ENCODE peak calls at places on chromosomes 12 and 14, in four cellular contexts. One of them, this sample, is unnamed.
A peak's percentile ranks its signal among the peaks of the same experiment; 100 is the strongest.

GRCh38 chr14:35405304-35405996 is 901 bp upstream of the NFKBIA start:
- DNase-seq in A549: no peak
- DNase-seq in K562: no peak
- DNase-seq in HepG2: peak; percentile 57
- DNase-seq in this sample: no peak

GRCh38 chr12:68884251-68884650 is 48.7 kb downstream of the CPM start:
- DNase-seq in A549: no peak
- DNase-seq in K562: no peak
- DNase-seq in HepG2: no peak
- DNase-seq in this sample: no peak

GRCh38 chr12:131726-132465 is 65.3 kb downstream of the IQSEC3 start:
- DNase-seq in A549: no peak
- DNase-seq in K562: no peak
- DNase-seq in HepG2: no peak
- DNase-seq in this sample: no peak

GRCh38 chr12:124917135-124917840 is 2.8 kb upstream of the UBC start:
- DNase-seq in A549: peak; percentile 77
- DNase-seq in K562: peak; percentile 98
- DNase-seq in HepG2: peak; percentile 99
- DNase-seq in this sample: peak; percentile 100

GRCh38 chr14:37142835-37143499 is 29.4 kb downstream of the SLC25A21 start:
- DNase-seq in A549: no peak
- DNase-seq in K562: no peak
- DNase-seq in HepG2: peak; percentile 35
- DNase-seq in this sample: peak; percentile 51

GRCh38 chr14:51327376-51327775 is 87.3 kb downstream of the TMX1 start:
- DNase-seq in A549: no peak
- DNase-seq in K562: no peak
- DNase-seq in HepG2: no peak
- DNase-seq in this sample: peak; percentile 54

GRCh38 chr14:102487204-102487577 is 22.4 kb downstream of the ANKRD9 start:
- DNase-seq in A549: no peak
- DNase-seq in K562: no peak
- DNase-seq in HepG2: no peak
- DNase-seq in this sample: no peak

GRCh38 chr12:57086951-57087688 is 1.8 kb upstream of the NAB2 start:
- DNase-seq in A549: peak; percentile 80
- DNase-seq in K562: peak; percentile 95
- DNase-seq in HepG2: no peak
- DNase-seq in this sample: peak; percentile 76

GRCh38 chr14:50045039-50045711 is 71.2 kb downstream of the VCPKMT start:
- DNase-seq in A549: no peak
- DNase-seq in K562: peak; percentile 48
- DNase-seq in HepG2: peak; percentile 82
- DNase-seq in this sample: peak; percentile 69

GRCh38 chr12:124654666-124655316 is 87.4 kb upstream of the NCOR2 start:
- DNase-seq in A549: no peak
- DNase-seq in K562: no peak
- DNase-seq in HepG2: no peak
- DNase-seq in this sample: no peak

GRCh38 chr12:57127101-57127709 is 1.1 kb upstream of the LRP1 start:
- DNase-seq in A549: peak; percentile 70
- DNase-seq in K562: peak; percentile 88
- DNase-seq in HepG2: peak; percentile 84
- DNase-seq in this sample: no peak

GRCh38 chr12:26831959-26832816 is 806 bp downstream of the ITPR2 start:
- DNase-seq in A549: peak; percentile 68
- DNase-seq in K562: peak; percentile 79
- DNase-seq in HepG2: peak; percentile 63
- DNase-seq in this sample: peak; percentile 87

GRCh38 chr14:60183724-60184596 is 18.8 kb upstream of the DHRS7 start:
- DNase-seq in A549: peak; percentile 12
- DNase-seq in K562: peak; percentile 57
- DNase-seq in HepG2: peak; percentile 55
- DNase-seq in this sample: peak; percentile 74

GRCh38 chr14:25753130-25753529 is 703.2 kb upstream of the STXBP6 start:
- DNase-seq in A549: no peak
- DNase-seq in K562: no peak
- DNase-seq in HepG2: no peak
- DNase-seq in this sample: no peak

GRCh38 chr12:65464930-65465329 is 186.4 kb downstream of the MSRB3 start:
- DNase-seq in A549: no peak
- DNase-seq in K562: no peak
- DNase-seq in HepG2: no peak
- DNase-seq in this sample: peak; percentile 18

GRCh38 chr14:21987937-21988336 is 314.3 kb upstream of the OR4E1 start:
- DNase-seq in A549: peak; percentile 36
- DNase-seq in K562: peak; percentile 37
- DNase-seq in HepG2: peak; percentile 68
- DNase-seq in this sample: peak; percentile 39

GRCh38 chr14:44392984-44393383 is 114.1 kb downstream of the FSCB start:
- DNase-seq in A549: no peak
- DNase-seq in K562: no peak
- DNase-seq in HepG2: no peak
- DNase-seq in this sample: no peak

GRCh38 chr14:28902930-28903329 is 136.3 kb downstream of the FOXG1 start:
- DNase-seq in A549: no peak
- DNase-seq in K562: no peak
- DNase-seq in HepG2: no peak
- DNase-seq in this sample: no peak

GRCh38 chr14:89308232-89308959 is 108.6 kb downstream of the FOXN3 start:
- DNase-seq in A549: no peak
- DNase-seq in K562: no peak
- DNase-seq in HepG2: no peak
- DNase-seq in this sample: no peak

GRCh38 chr12:34400423-34400881 is 378.2 kb downstream of the ALG10 start:
- DNase-seq in A549: no peak
- DNase-seq in K562: no peak
- DNase-seq in HepG2: no peak
- DNase-seq in this sample: no peak

GRCh38 chr14:50846171-50846880 is 15.4 kb upstream of the NIN start:
- DNase-seq in A549: no peak
- DNase-seq in K562: no peak
- DNase-seq in HepG2: no peak
- DNase-seq in this sample: no peak

GRCh38 chr14:94458096-94458495 is 5.5 kb upstream of the SERPINA11 start:
- DNase-seq in A549: no peak
- DNase-seq in K562: no peak
- DNase-seq in HepG2: no peak
- DNase-seq in this sample: no peak

GRCh38 chr12:104635944-104636343 is 179.2 kb downstream of the CHST11 start:
- DNase-seq in A549: no peak
- DNase-seq in K562: no peak
- DNase-seq in HepG2: no peak
- DNase-seq in this sample: no peak

GRCh38 chr14:25696176-25696575 is 646.2 kb upstream of the STXBP6 start:
- DNase-seq in A549: no peak
- DNase-seq in K562: no peak
- DNase-seq in HepG2: no peak
- DNase-seq in this sample: no peak

GRCh38 chr14:94113490-94113889 is 3.0 kb downstream of the IFI27 start:
- DNase-seq in A549: no peak
- DNase-seq in K562: no peak
- DNase-seq in HepG2: no peak
- DNase-seq in this sample: peak; percentile 30

GRCh38 chr12:59113831-59114273 is 193.5 kb upstream of the LRIG3 start:
- DNase-seq in A549: peak; percentile 43
- DNase-seq in K562: peak; percentile 67
- DNase-seq in HepG2: peak; percentile 63
- DNase-seq in this sample: peak; percentile 92

GRCh38 chr12:62693291-62694040 is 226.8 kb downstream of the MON2 start:
- DNase-seq in A549: no peak
- DNase-seq in K562: no peak
- DNase-seq in HepG2: no peak
- DNase-seq in this sample: no peak

GRCh38 chr12:4320287-4320858 is 640 bp upstream of the TIGAR start:
- DNase-seq in A549: peak; percentile 25
- DNase-seq in K562: no peak
- DNase-seq in HepG2: no peak
- DNase-seq in this sample: no peak

GRCh38 chr12:28110329-28110728 is 79.9 kb upstream of the CCDC91 start:
- DNase-seq in A549: no peak
- DNase-seq in K562: peak; percentile 65
- DNase-seq in HepG2: no peak
- DNase-seq in this sample: no peak

GRCh38 chr12:131892711-131893604 is 1.5 kb upstream of the ULK1 start:
- DNase-seq in A549: peak; percentile 4
- DNase-seq in K562: no peak
- DNase-seq in HepG2: no peak
- DNase-seq in this sample: no peak

GRCh38 chr12:131894313-131894860 is at the start of gene ULK1:
- DNase-seq in A549: peak; percentile 96
- DNase-seq in K562: peak; percentile 92
- DNase-seq in HepG2: peak; percentile 70
- DNase-seq in this sample: peak; percentile 79

GRCh38 chr12:131895640-131896079 is 1.2 kb downstream of the ULK1 start:
- DNase-seq in A549: no peak
- DNase-seq in K562: peak; percentile 38
- DNase-seq in HepG2: no peak
- DNase-seq in this sample: peak; percentile 24

GRCh38 chr12:131894981-131895639 is 688 bp downstream of the ULK1 start:
- DNase-seq in A549: no peak
- DNase-seq in K562: no peak
- DNase-seq in HepG2: no peak
- DNase-seq in this sample: peak; percentile 8

GRCh38 chr12:131893605-131894312 is 663 bp upstream of the ULK1 start:
- DNase-seq in A549: no peak
- DNase-seq in K562: no peak
- DNase-seq in HepG2: no peak
- DNase-seq in this sample: no peak
- TF ChIP-seq JUN in A549: no peak
- TF ChIP-seq JUN in K562: no peak
- TF ChIP-seq JUN in HepG2: no peak
- TF ChIP-seq JUN in this sample: no peak

GRCh38 chr12:92961949-92962348 is 32.9 kb upstream of the EEA1 start:
- DNase-seq in A549: no peak
- DNase-seq in K562: no peak
- DNase-seq in HepG2: no peak
- DNase-seq in this sample: no peak
- TF ChIP-seq MYC in A549: no peak
- TF ChIP-seq MYC in K562: no peak
- TF ChIP-seq MYC in HepG2: no peak
- TF ChIP-seq MYC in this sample: no peak

DNA sequence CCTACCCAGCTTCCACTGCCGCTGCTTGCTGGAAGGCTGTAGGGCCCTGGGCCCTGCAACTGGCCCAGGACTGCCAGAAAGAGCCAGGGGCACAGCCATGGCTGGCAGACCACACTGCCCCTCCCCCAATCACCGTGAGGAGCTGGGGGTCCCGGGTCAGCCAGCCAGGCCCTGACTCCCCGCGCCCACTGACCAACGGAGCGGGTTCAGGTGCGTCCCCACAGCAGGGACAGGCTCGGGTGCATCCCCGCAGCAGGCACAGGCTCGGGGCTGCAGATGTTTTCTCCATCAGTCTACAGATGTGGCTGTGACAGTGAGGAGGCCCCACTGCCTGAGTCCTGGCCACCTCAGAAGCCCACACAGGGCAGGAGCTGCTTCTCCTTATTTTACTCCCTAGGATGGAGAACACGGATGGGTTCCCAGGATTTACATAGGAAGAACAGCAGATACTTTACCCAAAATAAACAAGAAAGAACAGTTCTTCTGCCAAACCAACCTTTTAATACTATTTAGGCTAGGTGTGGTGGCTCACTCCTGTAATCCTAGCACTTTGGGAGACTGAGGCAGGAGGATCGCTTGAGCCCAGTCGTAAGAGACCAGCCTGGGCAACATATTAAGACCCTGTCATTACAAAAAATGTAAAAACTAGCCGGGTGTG is 61.1 kb downstream of the TESC start:
- DNase-seq in A549: no peak
- DNase-seq in K562: no peak
- DNase-seq in HepG2: no peak
- DNase-seq in this sample: no peak
- TF ChIP-seq POLR2A in A549: no peak
- TF ChIP-seq POLR2A in K562: no peak
- TF ChIP-seq POLR2A in HepG2: no peak
- TF ChIP-seq POLR2A in this sample: no peak

DNA sequence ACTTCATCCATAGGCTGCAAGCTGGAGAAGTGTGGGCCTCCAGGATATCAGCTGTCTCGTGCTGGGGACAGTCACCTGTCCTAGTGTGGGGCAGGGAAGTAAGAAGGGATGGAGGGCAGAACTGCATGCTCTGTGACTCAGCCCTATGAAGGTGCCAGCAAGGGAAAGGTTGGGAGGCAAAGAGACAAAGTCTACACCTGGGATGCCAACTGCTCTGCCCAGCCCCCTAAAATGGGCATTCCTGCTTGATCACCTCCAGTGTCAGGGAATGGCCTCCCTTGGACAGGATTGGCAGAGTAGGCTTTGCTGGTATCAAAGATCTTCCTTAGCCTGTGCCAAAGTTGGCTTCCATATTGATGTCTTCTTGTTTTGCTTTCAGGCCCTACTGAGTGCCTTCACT is 335.0 kb downstream of the BCL11B start:
- DNase-seq in A549: no peak
- DNase-seq in K562: no peak
- DNase-seq in HepG2: no peak
- DNase-seq in this sample: no peak
- TF ChIP-seq JUN in A549: no peak
- TF ChIP-seq JUN in K562: no peak
- TF ChIP-seq JUN in HepG2: no peak
- TF ChIP-seq JUN in this sample: no peak

GRCh38 chr14:92409069-92409468 is 86.1 kb downstream of the SLC24A4 start:
- DNase-seq in A549: no peak
- DNase-seq in K562: no peak
- DNase-seq in HepG2: no peak
- DNase-seq in this sample: no peak
- TF ChIP-seq MYC in A549: no peak
- TF ChIP-seq MYC in K562: no peak
- TF ChIP-seq MYC in HepG2: no peak
- TF ChIP-seq MYC in this sample: no peak

DNA sequence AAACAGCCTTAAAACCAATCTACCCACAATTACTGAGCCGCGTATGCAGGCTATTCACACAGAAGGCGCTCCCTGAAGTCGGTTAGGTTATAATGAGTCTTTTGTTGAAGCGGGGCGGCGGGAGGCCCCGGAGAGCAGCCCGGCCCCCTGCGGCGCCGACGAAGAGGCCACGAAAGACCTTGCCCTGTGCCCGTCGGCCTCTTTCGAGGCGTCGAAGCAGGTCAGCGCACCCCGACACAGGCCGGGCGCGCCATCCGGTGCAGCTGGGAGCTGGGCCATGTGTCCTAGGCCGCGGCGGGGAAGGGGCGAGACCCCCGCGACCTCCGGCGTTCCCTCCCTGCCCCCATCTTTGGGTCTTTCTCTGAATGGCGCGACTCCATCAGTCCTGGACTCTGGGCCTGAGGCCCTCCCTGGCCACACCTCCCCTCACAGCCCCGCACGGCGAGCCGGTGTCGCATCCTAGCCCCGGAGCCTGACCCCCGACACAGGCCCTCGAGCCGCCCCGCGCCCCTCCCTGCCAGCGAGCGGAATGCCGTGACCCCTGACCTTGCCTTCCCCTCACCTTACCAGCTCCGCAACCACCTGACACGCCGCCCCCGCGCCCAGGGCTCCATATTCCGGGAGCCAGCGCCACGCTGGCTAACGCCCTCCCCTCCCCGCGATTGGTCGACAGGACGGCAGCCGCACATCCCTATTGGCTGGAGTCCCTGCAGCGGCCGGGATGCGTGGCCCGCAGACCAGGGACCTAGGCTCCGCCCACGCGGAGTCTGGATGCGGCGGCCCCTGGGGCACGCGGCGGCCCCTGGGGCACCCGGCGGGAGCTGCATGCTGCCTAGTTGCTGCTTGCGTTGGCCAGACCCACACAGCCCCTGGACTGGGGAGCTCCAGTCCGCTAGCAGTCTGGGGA is at the start of gene SLC11A2:
- DNase-seq in A549: peak; percentile 98
- DNase-seq in K562: peak; percentile 98
- DNase-seq in HepG2: peak; percentile 94
- DNase-seq in this sample: peak; percentile 95
- TF ChIP-seq POLR2A in A549: peak; percentile 92
- TF ChIP-seq POLR2A in K562: peak; percentile 83
- TF ChIP-seq POLR2A in HepG2: peak; percentile 83
- TF ChIP-seq POLR2A in this sample: peak; percentile 73